ENCODE peak calls at places on chromosome 16, in four cellular contexts. One of them, this sample, is unnamed.

GRCh38 chr16:75099738-75100615 is 16.6 kb downstream of the LDHD start:
- DNase-seq in ascending aorta: no peak
- DNase-seq in pancreas: no peak
- DNase-seq in IMR-90: no peak
- DNase-seq in this sample: no peak

GRCh38 chr16:30358577-30358936 is 3.4 kb upstream of the CD2BP2 start:
- DNase-seq in ascending aorta: no peak
- DNase-seq in pancreas: no peak
- DNase-seq in IMR-90: no peak
- DNase-seq in this sample: no peak

GRCh38 chr16:59210955-59211541 is 476.9 kb upstream of the GOT2 start:
- DNase-seq in ascending aorta: peak
- DNase-seq in pancreas: no peak
- DNase-seq in IMR-90: peak
- DNase-seq in this sample: no peak

GRCh38 chr16:27481282-27481934 is 68.3 kb downstream of the GTF3C1 start:
- DNase-seq in ascending aorta: no peak
- DNase-seq in pancreas: no peak
- DNase-seq in IMR-90: no peak
- DNase-seq in this sample: no peak

GRCh38 chr16:17744903-17745581 is 274.3 kb upstream of the XYLT1 start:
- DNase-seq in ascending aorta: no peak
- DNase-seq in pancreas: no peak
- DNase-seq in IMR-90: no peak
- DNase-seq in this sample: no peak

GRCh38 chr16:28192811-28193529 is 18.8 kb downstream of the XPO6 start:
- DNase-seq in ascending aorta: no peak
- DNase-seq in pancreas: no peak
- DNase-seq in IMR-90: no peak
- DNase-seq in this sample: no peak

GRCh38 chr16:3798827-3799226 is 81.5 kb upstream of the TRAP1 start:
- DNase-seq in ascending aorta: no peak
- DNase-seq in pancreas: no peak
- DNase-seq in IMR-90: no peak
- DNase-seq in this sample: no peak

GRCh38 chr16:3570420-3571062 is 6.7 kb downstream of the NLRC3 start:
- DNase-seq in ascending aorta: no peak
- DNase-seq in pancreas: no peak
- DNase-seq in IMR-90: no peak
- DNase-seq in this sample: no peak

GRCh38 chr16:89048087-89048729 is 45.4 kb upstream of the ACSF3 start:
- DNase-seq in ascending aorta: no peak
- DNase-seq in pancreas: no peak
- DNase-seq in IMR-90: no peak
- DNase-seq in this sample: no peak

GRCh38 chr16:30982548-30983288 is 2.3 kb upstream of the HSD3B7 start:
- DNase-seq in ascending aorta: no peak
- DNase-seq in pancreas: no peak
- DNase-seq in IMR-90: no peak
- DNase-seq in this sample: peak

GRCh38 chr16:89733792-89734191 is 12.5 kb downstream of the ZNF276 start:
- DNase-seq in ascending aorta: no peak
- DNase-seq in pancreas: no peak
- DNase-seq in IMR-90: no peak
- DNase-seq in this sample: no peak

GRCh38 chr16:55625843-55626242 is 29.9 kb upstream of the SLC6A2 start:
- DNase-seq in ascending aorta: no peak
- DNase-seq in pancreas: no peak
- DNase-seq in IMR-90: no peak
- DNase-seq in this sample: no peak

GRCh38 chr16:15911198-15911597 is 22.8 kb upstream of the CEP20 start:
- DNase-seq in ascending aorta: no peak
- DNase-seq in pancreas: no peak
- DNase-seq in IMR-90: no peak
- DNase-seq in this sample: no peak

GRCh38 chr16:20902426-20902825 is 1.9 kb downstream of the LYRM1 start:
- DNase-seq in ascending aorta: peak
- DNase-seq in pancreas: no peak
- DNase-seq in IMR-90: no peak
- DNase-seq in this sample: no peak

GRCh38 chr16:27387724-27388123 is 14.2 kb upstream of the IL21R start:
- DNase-seq in ascending aorta: no peak
- DNase-seq in pancreas: no peak
- DNase-seq in IMR-90: no peak
- DNase-seq in this sample: no peak

GRCh38 chr16:57109500-57110105 is 17.2 kb downstream of the CPNE2 start:
- DNase-seq in ascending aorta: no peak
- DNase-seq in pancreas: no peak
- DNase-seq in IMR-90: no peak
- DNase-seq in this sample: no peak

GRCh38 chr16:55622930-55623561 is 32.7 kb upstream of the SLC6A2 start:
- DNase-seq in ascending aorta: no peak
- DNase-seq in pancreas: no peak
- DNase-seq in IMR-90: no peak
- DNase-seq in this sample: peak

GRCh38 chr16:27759301-27759871 is 209.4 kb downstream of the KATNIP start:
- DNase-seq in ascending aorta: peak
- DNase-seq in pancreas: no peak
- DNase-seq in IMR-90: peak
- DNase-seq in this sample: peak

GRCh38 chr16:55955439-55955838 is 80.3 kb upstream of the CES5A start:
- DNase-seq in ascending aorta: no peak
- DNase-seq in pancreas: no peak
- DNase-seq in IMR-90: no peak
- DNase-seq in this sample: no peak

GRCh38 chr16:48384305-48384981 is 770 bp downstream of the SIAH1 start:
- DNase-seq in ascending aorta: peak
- DNase-seq in pancreas: peak
- DNase-seq in IMR-90: peak
- DNase-seq in this sample: no peak

GRCh38 chr16:86961133-86961720 is 356.0 kb downstream of the C16orf95 start:
- DNase-seq in ascending aorta: no peak
- DNase-seq in pancreas: no peak
- DNase-seq in IMR-90: peak
- DNase-seq in this sample: no peak

GRCh38 chr16:87707097-87707496 is 58.7 kb downstream of the KLHDC4 start:
- DNase-seq in ascending aorta: no peak
- DNase-seq in pancreas: no peak
- DNase-seq in IMR-90: no peak
- DNase-seq in this sample: no peak

GRCh38 chr16:722835-723633 is 2.1 kb downstream of the ANTKMT start:
- DNase-seq in ascending aorta: no peak
- DNase-seq in pancreas: no peak
- DNase-seq in IMR-90: no peak
- DNase-seq in this sample: no peak

GRCh38 chr16:88839026-88839529 is 17.7 kb downstream of the GALNS start:
- DNase-seq in ascending aorta: no peak
- DNase-seq in pancreas: no peak
- DNase-seq in IMR-90: no peak
- DNase-seq in this sample: no peak

GRCh38 chr16:50282955-50283631 is 16.7 kb downstream of the ADCY7 start:
- DNase-seq in ascending aorta: no peak
- DNase-seq in pancreas: no peak
- DNase-seq in IMR-90: no peak
- DNase-seq in this sample: no peak

GRCh38 chr16:50280932-50281331 is 14.6 kb downstream of the ADCY7 start:
- DNase-seq in ascending aorta: no peak
- DNase-seq in pancreas: no peak
- DNase-seq in IMR-90: no peak
- DNase-seq in this sample: no peak

GRCh38 chr16:50279142-50279865 is 13.0 kb downstream of the ADCY7 start:
- DNase-seq in ascending aorta: no peak
- DNase-seq in pancreas: no peak
- DNase-seq in IMR-90: no peak
- DNase-seq in this sample: no peak

GRCh38 chr16:50282010-50282538 is 15.7 kb downstream of the ADCY7 start:
- DNase-seq in ascending aorta: peak
- DNase-seq in pancreas: no peak
- DNase-seq in IMR-90: no peak
- DNase-seq in this sample: no peak

DNA sequence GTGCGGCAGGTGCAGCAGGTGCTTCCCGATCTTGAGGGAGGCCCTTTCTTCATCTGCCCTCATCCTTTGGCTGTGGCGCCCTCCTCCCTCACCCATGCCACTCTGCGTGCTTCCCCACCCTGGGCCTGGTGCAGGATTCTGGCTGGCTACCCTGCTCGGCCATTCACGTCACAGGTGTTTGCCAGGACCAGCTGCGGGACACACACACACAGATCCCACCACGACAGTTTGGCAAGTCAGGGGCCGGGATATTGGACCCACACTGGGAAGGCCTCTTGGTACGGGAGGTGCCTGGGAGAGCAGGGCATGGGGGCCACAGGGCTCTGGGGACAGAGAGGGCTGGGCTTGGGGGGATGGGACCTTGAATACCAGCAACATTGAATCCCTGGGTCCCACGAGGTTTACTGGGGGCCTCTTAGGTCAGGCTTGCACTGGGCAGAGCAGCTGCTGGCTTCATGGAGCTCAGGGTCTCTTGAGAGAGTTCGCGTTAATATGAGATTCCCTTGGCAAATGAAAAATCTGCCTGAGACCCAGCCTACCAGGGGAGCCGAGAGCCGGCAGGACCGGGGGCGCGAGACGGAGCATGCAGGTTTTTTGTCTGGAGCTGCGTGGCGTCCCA is 15.1 kb downstream of the ADCY7 start:
- DNase-seq in ascending aorta: no peak
- DNase-seq in pancreas: no peak
- DNase-seq in IMR-90: no peak
- DNase-seq in this sample: no peak
- H3K4me3 ChIP-seq in ascending aorta: no peak
- H3K4me3 ChIP-seq in pancreas: no peak
- H3K4me3 ChIP-seq in IMR-90: no peak
- H3K4me3 ChIP-seq in this sample: no peak

DNA sequence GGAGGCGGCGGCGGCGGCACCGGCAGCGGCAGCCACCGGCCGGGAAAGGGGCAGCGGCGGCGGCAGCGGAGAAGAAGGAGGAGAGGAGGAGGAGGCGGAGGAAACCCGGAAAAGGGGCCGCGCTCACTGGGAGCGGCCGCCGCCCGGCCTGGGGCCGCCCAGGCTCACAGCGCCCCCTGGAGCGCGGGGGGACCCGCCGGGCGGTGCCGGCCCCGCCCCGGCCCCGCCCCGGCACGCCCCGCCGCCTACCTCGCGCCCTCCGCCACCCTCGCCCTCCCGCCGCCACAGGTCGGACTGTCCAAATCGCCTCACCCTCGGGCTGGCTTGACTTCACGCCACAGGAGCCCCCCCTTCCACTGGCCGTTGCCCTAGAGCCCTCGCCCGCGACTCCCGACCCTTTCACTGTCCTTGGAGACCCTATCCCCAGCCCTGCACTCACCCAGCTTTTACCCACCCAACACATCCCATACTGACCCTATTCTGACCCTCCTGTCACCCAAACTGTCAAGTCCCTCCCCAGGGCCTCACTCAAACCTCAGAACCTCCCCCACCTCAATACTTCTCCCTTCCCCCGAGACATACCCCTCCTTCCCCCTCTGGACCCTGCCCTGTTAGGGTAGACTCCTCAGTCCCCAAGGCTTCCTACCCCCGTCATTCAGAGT is at the start of gene CSNK2A2:
- DNase-seq in ascending aorta: peak
- DNase-seq in pancreas: peak
- DNase-seq in IMR-90: peak
- DNase-seq in this sample: peak
- TF ChIP-seq CTCF in ascending aorta: peak
- TF ChIP-seq CTCF in pancreas: no peak
- TF ChIP-seq CTCF in IMR-90: peak
- TF ChIP-seq CTCF in this sample: peak

DNA sequence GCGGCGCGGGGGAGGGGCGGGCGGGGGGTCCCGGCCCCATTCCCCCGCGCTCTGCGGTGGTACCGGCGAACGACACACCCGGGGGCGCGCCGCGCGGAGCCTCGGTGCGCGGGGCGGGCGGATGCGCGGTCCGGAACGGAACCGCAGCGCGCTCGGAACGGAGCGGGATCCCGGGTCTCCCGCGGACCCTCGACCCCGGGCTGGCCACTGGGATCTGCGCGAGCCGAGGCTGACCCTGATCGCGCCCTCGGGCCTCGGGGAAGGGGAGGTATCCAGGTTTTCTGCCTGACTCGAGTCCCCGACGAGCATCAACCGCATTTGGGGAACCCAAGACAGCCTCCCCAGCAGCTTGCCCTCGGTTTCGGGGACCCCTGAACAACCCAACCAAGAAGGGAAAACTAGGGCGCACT is 361 bp downstream of the BEAN1 start:
- DNase-seq in ascending aorta: no peak
- DNase-seq in pancreas: no peak
- DNase-seq in IMR-90: no peak
- DNase-seq in this sample: no peak
- H3K4me3 ChIP-seq in ascending aorta: peak
- H3K4me3 ChIP-seq in pancreas: peak
- H3K4me3 ChIP-seq in IMR-90: peak
- H3K4me3 ChIP-seq in this sample: peak

DNA sequence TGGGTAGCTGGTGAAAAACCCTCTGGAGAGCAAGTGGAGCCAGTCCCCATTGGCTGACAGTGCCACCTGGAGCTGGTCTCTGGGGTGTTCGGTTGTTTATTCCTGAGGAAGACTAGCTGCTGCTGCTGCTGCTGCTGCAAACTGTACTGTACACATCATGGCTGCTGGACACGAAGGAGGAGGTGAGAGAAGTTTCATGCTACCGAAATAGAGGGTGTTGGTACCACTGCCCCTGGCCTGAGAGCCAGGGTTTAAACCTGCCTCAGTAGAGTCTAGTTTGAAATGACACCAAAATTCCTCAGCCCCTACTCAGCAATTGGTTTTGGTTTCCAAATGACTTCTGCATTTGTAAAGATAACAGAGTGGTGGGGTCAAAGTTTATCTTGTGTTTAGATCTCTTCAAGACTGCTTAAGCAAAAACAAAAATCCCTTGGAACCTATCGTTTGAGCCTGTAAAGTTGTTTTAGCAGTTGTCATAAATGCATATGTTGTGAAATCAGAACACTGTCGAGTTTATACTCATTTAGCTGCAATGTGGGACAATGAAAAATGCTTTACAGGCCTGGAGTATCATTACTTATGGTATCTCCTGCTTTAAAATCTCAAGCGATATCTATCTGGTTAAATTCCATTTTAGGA is 40.8 kb downstream of the CYB5B start:
- DNase-seq in ascending aorta: no peak
- DNase-seq in pancreas: no peak
- DNase-seq in IMR-90: peak
- DNase-seq in this sample: no peak
- TF ChIP-seq CTCF in ascending aorta: no peak
- TF ChIP-seq CTCF in pancreas: no peak
- TF ChIP-seq CTCF in IMR-90: no peak
- TF ChIP-seq CTCF in this sample: no peak

DNA sequence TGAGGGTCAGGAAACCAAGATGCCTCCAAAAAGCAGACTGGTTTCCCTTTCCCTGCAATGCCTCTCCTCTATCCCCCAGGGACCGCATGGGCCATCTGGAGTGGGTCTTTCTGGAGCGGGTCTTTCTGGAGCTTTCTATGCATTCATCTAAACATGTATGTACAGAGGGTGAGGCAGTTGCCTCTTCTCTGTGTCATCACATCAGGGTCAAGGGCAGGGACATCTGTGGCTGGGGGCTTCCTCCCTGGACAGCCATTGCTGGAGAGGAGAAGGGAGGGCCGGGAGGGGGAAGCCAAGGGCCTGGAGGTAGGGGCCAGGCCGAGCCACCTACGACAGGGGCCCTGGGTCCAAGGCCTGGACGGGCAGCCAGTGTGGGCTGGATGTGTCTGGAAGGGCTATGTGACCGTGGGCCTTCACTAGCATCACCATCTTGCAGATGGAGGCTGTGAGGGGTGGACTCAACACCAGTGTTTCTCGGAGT is 840 bp downstream of the ADCY7 start:
- DNase-seq in ascending aorta: no peak
- DNase-seq in pancreas: no peak
- DNase-seq in IMR-90: no peak
- DNase-seq in this sample: no peak
- H3K4me3 ChIP-seq in ascending aorta: no peak
- H3K4me3 ChIP-seq in pancreas: no peak
- H3K4me3 ChIP-seq in IMR-90: no peak
- H3K4me3 ChIP-seq in this sample: no peak

This sample was measured in epithelial cell of esophagus.